ENCODE peak calls at places on chromosomes 16 and 17, in ten cellular contexts. One of them, this sample, is unnamed.

GRCh38 chr16:14475370-14476139 is 154.5 kb downstream of the PARN start:
- DNase-seq in IMR-90: peak
- DNase-seq in activated CD8-positive, alpha-beta T cell treated with anti-CD3 and anti-CD28 coated beads for 36 hours: no peak
- DNase-seq in GM10248: no peak
- DNase-seq in activated CD4-positive, CD25-positive, alpha-beta regulatory T cell: no peak
- DNase-seq in GOT3: no peak
- DNase-seq in DMS53: peak
- DNase-seq in chondrocyte: no peak
- DNase-seq in cardiac fibroblast: peak
- DNase-seq in osteoblast: peak
- DNase-seq in this sample: no peak

GRCh38 chr16:17346774-17347569 is 123.8 kb downstream of the XYLT1 start:
- DNase-seq in cardiac fibroblast: no peak
- DNase-seq in osteoblast: no peak
- DNase-seq in GM10248: peak
- DNase-seq in IMR-90: no peak
- DNase-seq in DMS53: no peak
- DNase-seq in GOT3: no peak
- DNase-seq in activated CD4-positive, CD25-positive, alpha-beta regulatory T cell: peak
- DNase-seq in chondrocyte: no peak
- DNase-seq in activated CD8-positive, alpha-beta T cell treated with anti-CD3 and anti-CD28 coated beads for 36 hours: peak
- DNase-seq in this sample: no peak

GRCh38 chr16:79261461-79261860 is 339.1 kb downstream of the MAF start:
- DNase-seq in IMR-90: no peak
- DNase-seq in activated CD4-positive, CD25-positive, alpha-beta regulatory T cell: no peak
- DNase-seq in osteoblast: no peak
- DNase-seq in GM10248: no peak
- DNase-seq in cardiac fibroblast: no peak
- DNase-seq in activated CD8-positive, alpha-beta T cell treated with anti-CD3 and anti-CD28 coated beads for 36 hours: peak
- DNase-seq in GOT3: no peak
- DNase-seq in DMS53: peak
- DNase-seq in chondrocyte: no peak
- DNase-seq in this sample: no peak

GRCh38 chr16:17529982-17530760 is 59.4 kb upstream of the XYLT1 start:
- DNase-seq in osteoblast: no peak
- DNase-seq in activated CD4-positive, CD25-positive, alpha-beta regulatory T cell: no peak
- DNase-seq in GOT3: no peak
- DNase-seq in GM10248: peak
- DNase-seq in cardiac fibroblast: no peak
- DNase-seq in IMR-90: no peak
- DNase-seq in DMS53: no peak
- DNase-seq in chondrocyte: no peak
- DNase-seq in activated CD8-positive, alpha-beta T cell treated with anti-CD3 and anti-CD28 coated beads for 36 hours: peak
- DNase-seq in this sample: no peak

GRCh38 chr16:58243528-58244004 is 45.7 kb upstream of the CSNK2A2 start:
- DNase-seq in GM10248: peak
- DNase-seq in osteoblast: no peak
- DNase-seq in GOT3: no peak
- DNase-seq in IMR-90: no peak
- DNase-seq in activated CD8-positive, alpha-beta T cell treated with anti-CD3 and anti-CD28 coated beads for 36 hours: peak
- DNase-seq in chondrocyte: no peak
- DNase-seq in activated CD4-positive, CD25-positive, alpha-beta regulatory T cell: no peak
- DNase-seq in DMS53: peak
- DNase-seq in cardiac fibroblast: no peak
- DNase-seq in this sample: no peak

GRCh38 chr16:1089439-1089821 is 6.6 kb downstream of the C1QTNF8 start:
- DNase-seq in DMS53: no peak
- DNase-seq in GOT3: no peak
- DNase-seq in cardiac fibroblast: no peak
- DNase-seq in IMR-90: no peak
- DNase-seq in activated CD4-positive, CD25-positive, alpha-beta regulatory T cell: no peak
- DNase-seq in activated CD8-positive, alpha-beta T cell treated with anti-CD3 and anti-CD28 coated beads for 36 hours: no peak
- DNase-seq in osteoblast: no peak
- DNase-seq in GM10248: no peak
- DNase-seq in chondrocyte: no peak
- DNase-seq in this sample: no peak

GRCh38 chr16:67861877-67862276 is 11.0 kb upstream of the EDC4 start:
- DNase-seq in GOT3: no peak
- DNase-seq in GM10248: no peak
- DNase-seq in osteoblast: no peak
- DNase-seq in DMS53: no peak
- DNase-seq in activated CD8-positive, alpha-beta T cell treated with anti-CD3 and anti-CD28 coated beads for 36 hours: no peak
- DNase-seq in cardiac fibroblast: no peak
- DNase-seq in chondrocyte: no peak
- DNase-seq in activated CD4-positive, CD25-positive, alpha-beta regulatory T cell: no peak
- DNase-seq in IMR-90: no peak
- DNase-seq in this sample: no peak

GRCh38 chr16:90078594-90078895 is 1.4 kb upstream of the PRDM7 start:
- DNase-seq in activated CD4-positive, CD25-positive, alpha-beta regulatory T cell: no peak
- DNase-seq in GOT3: no peak
- DNase-seq in DMS53: no peak
- DNase-seq in cardiac fibroblast: no peak
- DNase-seq in chondrocyte: no peak
- DNase-seq in IMR-90: no peak
- DNase-seq in activated CD8-positive, alpha-beta T cell treated with anti-CD3 and anti-CD28 coated beads for 36 hours: no peak
- DNase-seq in GM10248: no peak
- DNase-seq in osteoblast: no peak
- DNase-seq in this sample: no peak

GRCh38 chr17:5676012-5676411 is 91.7 kb upstream of the NLRP1 start:
- DNase-seq in IMR-90: no peak
- DNase-seq in DMS53: no peak
- DNase-seq in osteoblast: no peak
- DNase-seq in GOT3: no peak
- DNase-seq in activated CD8-positive, alpha-beta T cell treated with anti-CD3 and anti-CD28 coated beads for 36 hours: no peak
- DNase-seq in chondrocyte: no peak
- DNase-seq in cardiac fibroblast: no peak
- DNase-seq in activated CD4-positive, CD25-positive, alpha-beta regulatory T cell: no peak
- DNase-seq in GM10248: no peak
- DNase-seq in this sample: no peak

GRCh38 chr16:14378131-14378551 is 251.9 kb downstream of the PARN start:
- DNase-seq in cardiac fibroblast: peak
- DNase-seq in DMS53: peak
- DNase-seq in chondrocyte: no peak
- DNase-seq in IMR-90: peak
- DNase-seq in activated CD4-positive, CD25-positive, alpha-beta regulatory T cell: no peak
- DNase-seq in activated CD8-positive, alpha-beta T cell treated with anti-CD3 and anti-CD28 coated beads for 36 hours: no peak
- DNase-seq in GOT3: no peak
- DNase-seq in osteoblast: no peak
- DNase-seq in GM10248: no peak
- DNase-seq in this sample: no peak

GRCh38 chr17:41322264-41322902 is 6.9 kb upstream of the KRTAP17-1 start:
- DNase-seq in DMS53: peak
- DNase-seq in IMR-90: peak
- DNase-seq in osteoblast: peak
- DNase-seq in GOT3: no peak
- DNase-seq in chondrocyte: no peak
- DNase-seq in activated CD8-positive, alpha-beta T cell treated with anti-CD3 and anti-CD28 coated beads for 36 hours: no peak
- DNase-seq in cardiac fibroblast: peak
- DNase-seq in GM10248: peak
- DNase-seq in activated CD4-positive, CD25-positive, alpha-beta regulatory T cell: no peak
- DNase-seq in this sample: no peak

GRCh38 chr16:31700200-31700529 is 172.5 kb downstream of the AHSP start:
- DNase-seq in GM10248: peak
- DNase-seq in IMR-90: no peak
- DNase-seq in chondrocyte: no peak
- DNase-seq in GOT3: no peak
- DNase-seq in DMS53: peak
- DNase-seq in cardiac fibroblast: no peak
- DNase-seq in activated CD8-positive, alpha-beta T cell treated with anti-CD3 and anti-CD28 coated beads for 36 hours: no peak
- DNase-seq in activated CD4-positive, CD25-positive, alpha-beta regulatory T cell: no peak
- DNase-seq in osteoblast: peak
- DNase-seq in this sample: no peak

GRCh38 chr16:19753815-19754643 is 36.0 kb downstream of the IQCK start:
- DNase-seq in osteoblast: peak
- DNase-seq in GM10248: no peak
- DNase-seq in chondrocyte: no peak
- DNase-seq in DMS53: no peak
- DNase-seq in activated CD8-positive, alpha-beta T cell treated with anti-CD3 and anti-CD28 coated beads for 36 hours: no peak
- DNase-seq in cardiac fibroblast: peak
- DNase-seq in GOT3: no peak
- DNase-seq in activated CD4-positive, CD25-positive, alpha-beta regulatory T cell: no peak
- DNase-seq in IMR-90: peak
- DNase-seq in this sample: no peak

GRCh38 chr17:1590031-1590746 is 27.6 kb upstream of the PITPNA start:
- DNase-seq in chondrocyte: no peak
- DNase-seq in activated CD4-positive, CD25-positive, alpha-beta regulatory T cell: no peak
- DNase-seq in activated CD8-positive, alpha-beta T cell treated with anti-CD3 and anti-CD28 coated beads for 36 hours: peak
- DNase-seq in IMR-90: peak
- DNase-seq in GM10248: no peak
- DNase-seq in osteoblast: peak
- DNase-seq in cardiac fibroblast: peak
- DNase-seq in GOT3: peak
- DNase-seq in DMS53: peak
- DNase-seq in this sample: no peak

GRCh38 chr16:29146266-29146665 is 161.4 kb downstream of the LAT start:
- DNase-seq in DMS53: no peak
- DNase-seq in cardiac fibroblast: no peak
- DNase-seq in osteoblast: no peak
- DNase-seq in GOT3: no peak
- DNase-seq in chondrocyte: peak
- DNase-seq in GM10248: no peak
- DNase-seq in activated CD8-positive, alpha-beta T cell treated with anti-CD3 and anti-CD28 coated beads for 36 hours: no peak
- DNase-seq in activated CD4-positive, CD25-positive, alpha-beta regulatory T cell: no peak
- DNase-seq in IMR-90: no peak
- DNase-seq in this sample: no peak

GRCh38 chr17:45334231-45334630 is 17.4 kb upstream of the MAP3K14 start:
- DNase-seq in activated CD8-positive, alpha-beta T cell treated with anti-CD3 and anti-CD28 coated beads for 36 hours: no peak
- DNase-seq in DMS53: peak
- DNase-seq in GOT3: no peak
- DNase-seq in activated CD4-positive, CD25-positive, alpha-beta regulatory T cell: no peak
- DNase-seq in cardiac fibroblast: no peak
- DNase-seq in chondrocyte: no peak
- DNase-seq in GM10248: no peak
- DNase-seq in IMR-90: no peak
- DNase-seq in osteoblast: no peak
- DNase-seq in this sample: no peak

GRCh38 chr17:79947351-79948031 is 88.2 kb downstream of the TBC1D16 start:
- DNase-seq in activated CD4-positive, CD25-positive, alpha-beta regulatory T cell: no peak
- DNase-seq in GOT3: no peak
- DNase-seq in chondrocyte: peak
- DNase-seq in GM10248: no peak
- DNase-seq in IMR-90: peak
- DNase-seq in DMS53: no peak
- DNase-seq in osteoblast: peak
- DNase-seq in cardiac fibroblast: peak
- DNase-seq in activated CD8-positive, alpha-beta T cell treated with anti-CD3 and anti-CD28 coated beads for 36 hours: no peak
- DNase-seq in this sample: no peak

GRCh38 chr17:41534899-41535546 is 6.9 kb upstream of the KRT19 start:
- DNase-seq in cardiac fibroblast: no peak
- DNase-seq in GM10248: no peak
- DNase-seq in chondrocyte: peak
- DNase-seq in IMR-90: no peak
- DNase-seq in GOT3: no peak
- DNase-seq in DMS53: no peak
- DNase-seq in activated CD8-positive, alpha-beta T cell treated with anti-CD3 and anti-CD28 coated beads for 36 hours: no peak
- DNase-seq in activated CD4-positive, CD25-positive, alpha-beta regulatory T cell: no peak
- DNase-seq in osteoblast: peak
- DNase-seq in this sample: no peak

GRCh38 chr17:45170976-45171337 is 9.3 kb downstream of the HEXIM2 start:
- DNase-seq in osteoblast: peak
- DNase-seq in GM10248: no peak
- DNase-seq in GOT3: no peak
- DNase-seq in chondrocyte: no peak
- DNase-seq in DMS53: no peak
- DNase-seq in IMR-90: peak
- DNase-seq in activated CD4-positive, CD25-positive, alpha-beta regulatory T cell: no peak
- DNase-seq in activated CD8-positive, alpha-beta T cell treated with anti-CD3 and anti-CD28 coated beads for 36 hours: no peak
- DNase-seq in cardiac fibroblast: peak
- DNase-seq in this sample: no peak

GRCh38 chr17:21214777-21215541 is 998 bp upstream of the TMEM11 start:
- DNase-seq in IMR-90: no peak
- DNase-seq in chondrocyte: no peak
- DNase-seq in GM10248: peak
- DNase-seq in activated CD4-positive, CD25-positive, alpha-beta regulatory T cell: no peak
- DNase-seq in GOT3: no peak
- DNase-seq in activated CD8-positive, alpha-beta T cell treated with anti-CD3 and anti-CD28 coated beads for 36 hours: peak
- DNase-seq in osteoblast: peak
- DNase-seq in DMS53: peak
- DNase-seq in cardiac fibroblast: no peak
- DNase-seq in this sample: no peak

GRCh38 chr17:79980246-79981043 is 55.2 kb downstream of the TBC1D16 start:
- DNase-seq in activated CD8-positive, alpha-beta T cell treated with anti-CD3 and anti-CD28 coated beads for 36 hours: no peak
- DNase-seq in activated CD4-positive, CD25-positive, alpha-beta regulatory T cell: no peak
- DNase-seq in GM10248: no peak
- DNase-seq in osteoblast: peak
- DNase-seq in GOT3: no peak
- DNase-seq in DMS53: no peak
- DNase-seq in IMR-90: no peak
- DNase-seq in cardiac fibroblast: no peak
- DNase-seq in chondrocyte: peak
- DNase-seq in this sample: no peak

GRCh38 chr16:53024045-53024444 is 28.7 kb downstream of the CHD9NB start:
- DNase-seq in cardiac fibroblast: peak
- DNase-seq in osteoblast: no peak
- DNase-seq in DMS53: no peak
- DNase-seq in GOT3: no peak
- DNase-seq in chondrocyte: no peak
- DNase-seq in GM10248: no peak
- DNase-seq in activated CD8-positive, alpha-beta T cell treated with anti-CD3 and anti-CD28 coated beads for 36 hours: no peak
- DNase-seq in activated CD4-positive, CD25-positive, alpha-beta regulatory T cell: no peak
- DNase-seq in IMR-90: no peak
- DNase-seq in this sample: no peak

GRCh38 chr16:11128211-11129123 is 127.5 kb downstream of the SOCS1 start:
- DNase-seq in IMR-90: peak
- DNase-seq in DMS53: no peak
- DNase-seq in GOT3: no peak
- DNase-seq in chondrocyte: peak
- DNase-seq in GM10248: no peak
- DNase-seq in osteoblast: peak
- DNase-seq in cardiac fibroblast: peak
- DNase-seq in activated CD8-positive, alpha-beta T cell treated with anti-CD3 and anti-CD28 coated beads for 36 hours: peak
- DNase-seq in activated CD4-positive, CD25-positive, alpha-beta regulatory T cell: no peak
- DNase-seq in this sample: no peak

GRCh38 chr16:82231021-82231787 is 61.2 kb upstream of the MPHOSPH6 start:
- DNase-seq in DMS53: no peak
- DNase-seq in cardiac fibroblast: no peak
- DNase-seq in GM10248: no peak
- DNase-seq in IMR-90: no peak
- DNase-seq in activated CD4-positive, CD25-positive, alpha-beta regulatory T cell: no peak
- DNase-seq in activated CD8-positive, alpha-beta T cell treated with anti-CD3 and anti-CD28 coated beads for 36 hours: no peak
- DNase-seq in chondrocyte: no peak
- DNase-seq in osteoblast: no peak
- DNase-seq in GOT3: no peak
- DNase-seq in this sample: no peak

GRCh38 chr16:85371948-85372347 is 241.2 kb upstream of the GSE1 start:
- DNase-seq in GM10248: no peak
- DNase-seq in cardiac fibroblast: no peak
- DNase-seq in activated CD8-positive, alpha-beta T cell treated with anti-CD3 and anti-CD28 coated beads for 36 hours: no peak
- DNase-seq in chondrocyte: no peak
- DNase-seq in activated CD4-positive, CD25-positive, alpha-beta regulatory T cell: no peak
- DNase-seq in IMR-90: no peak
- DNase-seq in DMS53: no peak
- DNase-seq in osteoblast: no peak
- DNase-seq in GOT3: no peak
- DNase-seq in this sample: no peak

GRCh38 chr16:81797443-81797842 is 18.4 kb downstream of the PLCG2 start:
- DNase-seq in cardiac fibroblast: no peak
- DNase-seq in osteoblast: no peak
- DNase-seq in activated CD4-positive, CD25-positive, alpha-beta regulatory T cell: no peak
- DNase-seq in DMS53: no peak
- DNase-seq in chondrocyte: no peak
- DNase-seq in activated CD8-positive, alpha-beta T cell treated with anti-CD3 and anti-CD28 coated beads for 36 hours: peak
- DNase-seq in IMR-90: no peak
- DNase-seq in GOT3: no peak
- DNase-seq in GM10248: peak
- DNase-seq in this sample: no peak

GRCh38 chr16:65222049-65222448 is 100.2 kb upstream of the CDH11 start:
- DNase-seq in activated CD4-positive, CD25-positive, alpha-beta regulatory T cell: no peak
- DNase-seq in DMS53: no peak
- DNase-seq in chondrocyte: no peak
- DNase-seq in GM10248: no peak
- DNase-seq in osteoblast: peak
- DNase-seq in cardiac fibroblast: no peak
- DNase-seq in activated CD8-positive, alpha-beta T cell treated with anti-CD3 and anti-CD28 coated beads for 36 hours: no peak
- DNase-seq in IMR-90: no peak
- DNase-seq in GOT3: no peak
- DNase-seq in this sample: no peak

GRCh38 chr16:53745126-53745525 is 41.2 kb downstream of the FTO start:
- DNase-seq in activated CD8-positive, alpha-beta T cell treated with anti-CD3 and anti-CD28 coated beads for 36 hours: no peak
- DNase-seq in IMR-90: no peak
- DNase-seq in DMS53: no peak
- DNase-seq in GM10248: no peak
- DNase-seq in chondrocyte: no peak
- DNase-seq in activated CD4-positive, CD25-positive, alpha-beta regulatory T cell: no peak
- DNase-seq in cardiac fibroblast: peak
- DNase-seq in osteoblast: peak
- DNase-seq in GOT3: no peak
- DNase-seq in this sample: no peak

This sample was measured in brain pericyte.